ENCODE peak calls at places on chromosome 5, in six cellular contexts. B is sigmoid colon, E is HCT116, G is GM12878, S is body of pancreas, K is uterus. H is an unnamed sample. For H3K36me3, the result is how much of the 10 kb centered on the place peaks cover.

GRCh38 chr5:128397878-128398277 is 140.2 kb downstream of the FBN2 start:
- DNase-seq in B (no peak), E (no peak), G (no peak), S (no peak), K (no peak), H (no peak)

GRCh38 chr5:129361441-129362025 is 98.6 kb upstream of the ADAMTS19 start:
- DNase-seq in B (no peak), E (peak), G (no peak), S (no peak), K (no peak), H (no peak)

GRCh38 chr5:56516441-56516840 is 283.3 kb upstream of the ANKRD55 start:
- DNase-seq in B (no peak), E (no peak), G (no peak), S (no peak), K (no peak), H (no peak)

GRCh38 chr5:35810561-35810960 is 46.1 kb upstream of the IL7R start:
- DNase-seq in B (no peak), E (no peak), G (no peak), S (no peak), K (no peak), H (no peak)

GRCh38 chr5:1548702-1549523 is 25.2 kb upstream of the LPCAT1 start:
- DNase-seq in B (no peak), E (no peak), G (no peak), S (no peak), K (no peak), H (no peak)

GRCh38 chr5:136907371-136907770 is 542.0 kb upstream of the TRPC7 start:
- DNase-seq in B (no peak), E (no peak), G (no peak), S (no peak), K (no peak), H (no peak)

GRCh38 chr5:14038341-14038959 is 94.0 kb upstream of the DNAH5 start:
- DNase-seq in B (no peak), E (peak), G (no peak), S (no peak), K (no peak), H (peak)

GRCh38 chr5:120449501-120449900 is 14.6 kb upstream of the PRR16 start:
- DNase-seq in B (no peak), E (no peak), G (no peak), S (no peak), K (no peak), H (no peak)

GRCh38 chr5:44085083-44085482 is 304.1 kb downstream of the FGF10 start:
- DNase-seq in B (no peak), E (no peak), G (no peak), S (no peak), K (no peak), H (no peak)

GRCh38 chr5:137872476-137872875 is 4.8 kb downstream of the MYOT start:
- DNase-seq in B (no peak), E (no peak), G (no peak), S (no peak), K (no peak), H (no peak)

GRCh38 chr5:39977231-39977630 is 552.5 kb upstream of the DAB2 start:
- DNase-seq in B (no peak), E (no peak), G (no peak), S (no peak), K (no peak), H (no peak)

GRCh38 chr5:83255268-83255667 is 177.9 kb downstream of the XRCC4 start:
- DNase-seq in B (no peak), E (no peak), G (no peak), S (no peak), K (no peak), H (no peak)

GRCh38 chr5:14267166-14267838 is 124.2 kb downstream of the TRIO start:
- DNase-seq in B (no peak), E (no peak), G (no peak), S (no peak), K (no peak), H (no peak)

GRCh38 chr5:59503223-59503622 is 390.3 kb downstream of the PDE4D start:
- DNase-seq in B (no peak), E (no peak), G (no peak), S (no peak), K (no peak), H (no peak)

GRCh38 chr5:174693697-174694400 is 30.5 kb upstream of the MSX2 start:
- DNase-seq in B (peak), E (no peak), G (no peak), S (peak), K (no peak), H (no peak)

GRCh38 chr5:82167372-82167771 is 110.8 kb downstream of the RPS23 start:
- DNase-seq in B (no peak), E (no peak), G (no peak), S (no peak), K (no peak), H (no peak)

GRCh38 chr5:172754957-172755356 is 16.0 kb downstream of the DUSP1 start:
- DNase-seq in B (no peak), E (no peak), G (no peak), S (no peak), K (no peak), H (no peak)

GRCh38 chr5:153043876-153044275 is 446.6 kb upstream of the GRIA1 start:
- DNase-seq in B (no peak), E (no peak), G (no peak), S (no peak), K (no peak), H (no peak)

GRCh38 chr5:54669845-54670635 is 152.5 kb downstream of the SNX18 start:
- DNase-seq in B (no peak), E (no peak), G (no peak), S (no peak), K (no peak), H (no peak)

GRCh38 chr5:4156153-4156552 is 560.5 kb downstream of the IRX1 start:
- DNase-seq in B (no peak), E (no peak), G (no peak), S (no peak), K (no peak), H (no peak)

GRCh38 chr5:174159327-174160247 is 114.1 kb downstream of the NSG2 start:
- DNase-seq in B (no peak), E (peak), G (no peak), S (no peak), K (no peak), H (no peak)

GRCh38 chr5:36619012-36619635 is 12.7 kb downstream of the SLC1A3 start:
- DNase-seq in B (no peak), E (no peak), G (no peak), S (no peak), K (no peak), H (no peak)

GRCh38 chr5:153903321-153903720 is 135.4 kb downstream of the FAM114A2 start:
- DNase-seq in B (no peak), E (no peak), G (no peak), S (no peak), K (no peak), H (no peak)

GRCh38 chr5:153523831-153524230 is 33.4 kb downstream of the GRIA1 start:
- DNase-seq in B (peak), E (no peak), G (no peak), S (peak), K (no peak), H (no peak)

GRCh38 chr5:82952326-82952725 is 124.9 kb downstream of the TMEM167A start:
- DNase-seq in B (no peak), E (no peak), G (no peak), S (no peak), K (no peak), H (peak)

GRCh38 chr5:116771466-116772151 is 197.0 kb upstream of the SEMA6A start:
- DNase-seq in B (no peak), E (no peak), G (no peak), S (peak), K (no peak), H (no peak)

GRCh38 chr5:89128097-89128496 is 245.1 kb upstream of the MEF2C start:
- DNase-seq in B (no peak), E (no peak), G (no peak), S (no peak), K (no peak), H (no peak)

GRCh38 chr5:162852145-162852544 is 585.2 kb upstream of the CCNG1 start:
- DNase-seq in B (no peak), E (no peak), G (no peak), S (no peak), K (no peak), H (no peak)

GRCh38 chr5:147668385-147668784 is 114.1 kb downstream of the JAKMIP2 start:
- DNase-seq in B (no peak), E (no peak), G (no peak), S (no peak), K (no peak), H (no peak)

GRCh38 chr5:56003633-56004032 is 8.9 kb upstream of the IL6ST start:
- DNase-seq in B (no peak), E (no peak), G (no peak), S (peak), K (no peak), H (no peak)

GRCh38 chr5:55603947-55604346 is 69.2 kb upstream of the PLPP1 start:
- DNase-seq in B (no peak), E (no peak), G (no peak), S (no peak), K (peak), H (no peak)

GRCh38 chr5:143311428-143311827 is 92.1 kb downstream of the NR3C1 start:
- DNase-seq in B (no peak), E (no peak), G (no peak), S (no peak), K (no peak), H (no peak)

GRCh38 chr5:139046551-139046950 is 151.6 kb downstream of the SIL1 start:
- DNase-seq in B (no peak), E (no peak), G (no peak), S (no peak), K (no peak), H (no peak)

GRCh38 chr5:179153341-179153901 is 93.2 kb downstream of the ZNF354C start:
- DNase-seq in B (peak), E (no peak), G (no peak), S (no peak), K (no peak), H (no peak)

GRCh38 chr5:74131256-74131655 is 505.3 kb downstream of the ARHGEF28 start:
- DNase-seq in B (no peak), E (no peak), G (no peak), S (no peak), K (no peak), H (no peak)

GRCh38 chr5:74130141-74130897 is 504.3 kb downstream of the ARHGEF28 start:
- DNase-seq in B (no peak), E (no peak), G (no peak), S (no peak), K (no peak), H (no peak)

GRCh38 chr5:74124826-74125225 is 498.8 kb downstream of the ARHGEF28 start:
- DNase-seq in B (no peak), E (no peak), G (no peak), S (no peak), K (no peak), H (no peak)

GRCh38 chr5:74126294-74126693 is 500.3 kb downstream of the ARHGEF28 start:
- DNase-seq in B (no peak), E (no peak), G (no peak), S (no peak), K (no peak), H (no peak)

DNA sequence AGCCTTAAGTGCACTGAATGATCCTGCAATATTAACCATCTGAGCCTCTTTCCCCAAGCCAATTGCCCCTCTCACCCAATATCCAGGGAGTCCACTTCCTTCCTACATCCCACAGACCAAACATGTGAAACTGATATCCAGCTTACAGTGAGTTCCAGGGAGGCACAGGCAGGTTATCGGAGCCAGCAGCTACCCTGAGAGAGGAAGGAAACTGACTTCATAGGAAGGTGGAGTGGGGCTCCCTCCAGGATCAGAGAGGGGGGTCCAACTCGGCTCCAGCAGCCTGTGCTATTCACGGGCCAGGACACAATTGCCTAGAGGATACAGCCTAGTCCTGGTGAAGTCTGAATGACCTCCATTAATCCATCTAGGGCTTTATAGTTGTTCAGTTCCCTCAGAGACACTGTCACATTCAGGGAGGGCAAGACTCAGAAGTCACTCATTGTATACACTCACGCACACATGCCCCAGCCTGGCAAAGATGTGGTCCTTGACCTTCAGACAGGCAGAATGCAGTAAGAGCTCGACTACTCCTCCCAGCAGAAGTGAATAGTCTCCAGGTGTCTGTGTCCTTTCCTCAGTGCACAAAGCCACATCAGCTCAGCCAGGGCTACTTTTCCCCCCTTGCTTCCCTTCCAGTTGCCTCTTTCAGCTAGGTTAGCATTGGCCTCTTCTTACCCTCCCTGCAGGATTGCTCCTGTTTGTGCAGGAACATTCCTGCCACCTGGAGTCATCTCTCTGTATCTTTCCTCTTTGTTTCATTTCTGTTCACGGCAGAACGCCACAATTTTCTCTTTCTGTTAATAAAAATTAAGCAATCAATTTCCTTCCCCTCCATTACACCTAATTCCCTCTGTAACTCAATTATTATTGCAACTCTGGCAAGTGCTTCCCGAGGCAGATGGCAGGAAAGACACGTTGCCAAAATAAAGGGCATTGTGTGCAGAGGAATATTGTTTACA is 501.7 kb downstream of the ARHGEF28 start:
- DNase-seq in B (no peak), E (no peak), G (no peak), S (no peak), K (no peak), H (no peak)
- TF ChIP-seq CTCF in B (no peak), E (peak), G (no peak), S (peak), K (peak), H (peak)

GRCh38 chr5:149504649-149505048 is 46.6 kb downstream of the CSNK1A1 start:
- DNase-seq in B (no peak), E (no peak), G (no peak), S (no peak), K (no peak), H (no peak)

GRCh38 chr5:149498724-149499336 is 52.4 kb downstream of the CSNK1A1 start:
- DNase-seq in B (no peak), E (no peak), G (no peak), S (no peak), K (no peak), H (no peak)

GRCh38 chr5:149497357-149497756 is 53.9 kb downstream of the CSNK1A1 start:
- DNase-seq in B (no peak), E (no peak), G (no peak), S (no peak), K (no peak), H (no peak)

GRCh38 chr5:149500922-149501582 is 50.2 kb downstream of the CSNK1A1 start:
- DNase-seq in B (no peak), E (no peak), G (no peak), S (no peak), K (no peak), H (peak)

GRCh38 chr5:149503006-149503405 is 48.2 kb downstream of the CSNK1A1 start:
- DNase-seq in B (no peak), E (no peak), G (no peak), S (no peak), K (no peak), H (no peak)
- H3K36me3 ChIP-seq in B (half or more), E (half or more), G (under half), S (under half), K (under half), H (under half)

GRCh38 chr5:150508021-150508640 is at the start of gene NDST1:
- DNase-seq in B (no peak), E (no peak), G (no peak), S (no peak), K (no peak), H (no peak)
- H3K4me3 ChIP-seq in B (no peak), E (no peak), G (no peak), S (no peak), K (no peak), H (no peak)

GRCh38 chr5:6712582-6713273 is 504 bp upstream of the TENT4A start:
- DNase-seq in B (peak), E (peak), G (peak), S (peak), K (peak), H (peak)

GRCh38 chr5:6710551-6711318 is 2.5 kb upstream of the TENT4A start:
- DNase-seq in B (no peak), E (no peak), G (no peak), S (no peak), K (no peak), H (no peak)

GRCh38 chr5:6713274-6714181 is at the start of gene TENT4A:
- DNase-seq in B (no peak), E (no peak), G (no peak), S (no peak), K (peak), H (no peak)

GRCh38 chr5:6711409-6712135 is 1.7 kb upstream of the TENT4A start:
- DNase-seq in B (no peak), E (no peak), G (no peak), S (no peak), K (no peak), H (no peak)

DNA sequence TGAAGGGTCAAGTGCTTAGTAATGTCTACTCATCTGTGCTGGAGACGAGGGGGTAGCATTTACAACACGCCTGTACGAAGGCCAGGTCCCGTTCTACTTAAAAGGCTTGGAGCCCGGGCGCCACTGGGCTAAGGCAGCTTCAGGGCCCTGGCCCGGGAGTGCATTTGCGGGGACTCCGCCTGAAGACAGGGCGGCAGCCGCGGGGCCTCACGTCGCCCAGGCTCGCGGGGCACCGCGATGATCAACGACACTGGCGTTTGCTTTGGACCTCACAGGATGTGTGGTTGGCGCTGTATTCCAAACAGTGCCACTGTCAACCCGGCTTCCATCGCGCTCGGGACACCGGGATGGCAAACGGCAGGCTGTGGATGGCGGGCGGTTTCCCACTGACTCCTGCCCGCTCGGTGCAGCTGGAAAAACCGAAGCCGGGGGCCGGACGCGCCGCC is 1.1 kb upstream of the TENT4A start:
- DNase-seq in B (peak), E (no peak), G (no peak), S (peak), K (peak), H (no peak)
- TF ChIP-seq CTCF in B (no peak), E (peak), G (no peak), S (peak), K (no peak), H (no peak)

GRCh38 chr5:177185993-177186392 is 52.4 kb downstream of the NSD1 start:
- DNase-seq in B (no peak), E (no peak), G (no peak), S (no peak), K (no peak), H (no peak)

GRCh38 chr5:177186645-177187044 is 53.1 kb downstream of the NSD1 start:
- DNase-seq in B (no peak), E (no peak), G (no peak), S (no peak), K (no peak), H (no peak)

GRCh38 chr5:177188775-177189174 is 55.2 kb downstream of the NSD1 start:
- DNase-seq in B (no peak), E (no peak), G (no peak), S (no peak), K (no peak), H (no peak)

GRCh38 chr5:177189416-177189815 is 55.8 kb downstream of the NSD1 start:
- DNase-seq in B (no peak), E (no peak), G (no peak), S (no peak), K (no peak), H (no peak)

DNA sequence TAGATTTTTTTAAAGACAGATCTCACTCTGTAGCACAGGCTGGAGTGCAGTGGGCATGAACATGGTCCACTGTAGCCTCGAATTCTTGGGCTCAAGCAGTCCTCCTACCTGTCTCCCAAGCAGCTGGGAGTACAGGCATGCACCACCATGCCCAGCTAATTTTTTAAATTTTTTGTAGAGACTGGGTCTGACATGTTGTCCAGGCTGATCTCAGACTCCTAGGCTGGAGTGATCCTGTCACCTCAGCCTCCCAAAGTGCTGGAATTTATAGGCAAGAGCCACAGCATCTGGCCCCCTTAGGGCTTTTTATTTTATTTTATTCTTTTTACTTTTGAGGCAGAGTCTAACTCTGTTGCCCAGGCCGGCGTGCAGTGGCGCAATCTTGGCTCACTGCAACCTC is 56.4 kb downstream of the NSD1 start:
- DNase-seq in B (no peak), E (no peak), G (no peak), S (no peak), K (no peak), H (no peak)
- H3K36me3 ChIP-seq in B (under half), E (under half), G (under half), S (under half), K (under half), H (under half)

GRCh38 chr5:97150401-97150800 is 8.0 kb upstream of the LIX1 start:
- DNase-seq in B (no peak), E (no peak), G (no peak), S (no peak), K (no peak), H (no peak)
- H3K4me3 ChIP-seq in B (no peak), E (no peak), G (no peak), S (no peak), K (no peak), H (no peak)

GRCh38 chr5:61653802-61654580 is 321.9 kb downstream of the ZSWIM6 start:
- DNase-seq in B (no peak), E (no peak), G (no peak), S (no peak), K (no peak), H (no peak)
- TF ChIP-seq CTCF in B (no peak), E (no peak), G (no peak), S (no peak), K (no peak), H (no peak)

H was measured in kidney epithelial cell.